ENCODE peak calls at places on chromosomes 3 and 15, in four cellular contexts. Z, J, C and F are unnamed samples.

GRCh38 chr3:10926441-10926830 is 66.1 kb upstream of the SLC6A1 start:
- DNase-seq in J (no peak), C (no peak), Z (no peak), F (no peak)

GRCh38 chr3:29649815-29650547 is 369.1 kb downstream of the RBMS3 start:
- DNase-seq in C (no peak), Z (no peak), J (no peak), F (peak; percentile 75)

GRCh38 chr15:73286356-73286755 is 82.4 kb downstream of the HCN4 start:
- DNase-seq in J (no peak), C (no peak), Z (no peak), F (peak; percentile 15)

GRCh38 chr3:38655708-38656300 is 6.3 kb upstream of the SCN5A start:
- DNase-seq in J (peak; percentile 46), C (peak; percentile 52), Z (no peak), F (peak; percentile 51)

GRCh38 chr15:81337241-81337640 is 13.3 kb upstream of the STARD5 start:
- DNase-seq in C (no peak), Z (no peak), J (no peak), F (no peak)

GRCh38 chr3:42729404-42730145 is 27.0 kb upstream of the HHATL start:
- DNase-seq in Z (no peak), J (no peak), C (no peak), F (no peak)

GRCh38 chr3:197504239-197505191 is 51.3 kb downstream of the BDH1 start:
- DNase-seq in J (no peak), Z (no peak), C (no peak), F (no peak)

GRCh38 chr15:51727141-51727897 is 10.1 kb downstream of the LYSMD2 start:
- DNase-seq in C (peak; percentile 11), Z (peak; percentile 34), J (peak; percentile 61), F (peak; percentile 60)

GRCh38 chr3:194755689-194756459 is 70.2 kb downstream of the FAM43A start:
- DNase-seq in C (no peak), J (no peak), Z (no peak), F (no peak)

GRCh38 chr3:46417120-46417510 is 10.1 kb downstream of the CCRL2 start:
- DNase-seq in J (no peak), C (no peak), Z (no peak), F (no peak)

GRCh38 chr15:87419341-87419740 is 837.2 kb downstream of the NTRK3 start:
- DNase-seq in C (no peak), J (no peak), Z (no peak), F (no peak)

GRCh38 chr3:130601662-130602061 is 84.7 kb downstream of the COL6A6 start:
- DNase-seq in C (no peak), Z (no peak), J (no peak), F (peak; percentile 40)

GRCh38 chr15:94119923-94120775 is 111.2 kb upstream of the MCTP2 start:
- DNase-seq in C (peak; percentile 71), J (peak; percentile 37), Z (peak; percentile 51), F (peak; percentile 82)

GRCh38 chr3:105513042-105513441 is 146.3 kb downstream of the ALCAM start:
- DNase-seq in C (no peak), Z (no peak), J (no peak), F (peak; percentile 78)

GRCh38 chr3:56881035-56881575 is 79.4 kb upstream of the ARHGEF3 start:
- DNase-seq in C (peak; percentile 25), Z (no peak), J (no peak), F (peak; percentile 3)

GRCh38 chr3:4709336-4709735 is 216.2 kb downstream of the ITPR1 start:
- DNase-seq in Z (no peak), J (no peak), C (no peak), F (peak; percentile 43)

GRCh38 chr3:112399064-112399463 is 66.1 kb downstream of the CD200 start:
- DNase-seq in J (no peak), C (no peak), Z (no peak), F (no peak)

GRCh38 chr3:192063570-192063969 is 602.6 kb downstream of the PYDC2 start:
- DNase-seq in J (no peak), C (no peak), Z (no peak), F (peak; percentile 27)

GRCh38 chr3:159839561-159840379 is 148.9 kb upstream of the IL12A start:
- DNase-seq in J (no peak), C (no peak), Z (no peak), F (no peak)

GRCh38 chr3:188262913-188263683 is 109.1 kb downstream of the LPP start:
- DNase-seq in Z (no peak), C (peak; percentile 27), J (no peak), F (peak; percentile 83)

GRCh38 chr15:39279331-39279730 is 301.5 kb upstream of the THBS1 start:
- DNase-seq in Z (no peak), C (no peak), J (no peak), F (peak; percentile 69)

GRCh38 chr3:66469220-66469640 is 31.6 kb downstream of the LRIG1 start:
- DNase-seq in C (no peak), J (no peak), Z (no peak), F (peak; percentile 82)

GRCh38 chr3:136146981-136147729 is 49.0 kb downstream of the MSL2 start:
- DNase-seq in C (peak; percentile 18), Z (no peak), J (no peak), F (no peak)

GRCh38 chr3:179265092-179265491 is 14.2 kb upstream of the KCNMB3 start:
- DNase-seq in J (peak; percentile 59), Z (no peak), C (no peak), F (no peak)

GRCh38 chr3:37974121-37974927 is 16.3 kb upstream of the VILL start:
- DNase-seq in J (peak; percentile 86), C (peak; percentile 56), Z (peak; percentile 80), F (peak; percentile 48)

GRCh38 chr3:112759210-112759609 is 87.5 kb downstream of the CD200R1L start:
- DNase-seq in C (no peak), Z (no peak), J (no peak), F (no peak)

GRCh38 chr15:85403745-85404144 is 23.3 kb downstream of the AKAP13 start:
- DNase-seq in J (no peak), Z (no peak), C (no peak), F (peak; percentile 59)

GRCh38 chr3:8629151-8630021 is 15.2 kb downstream of the SSUH2 start:
- DNase-seq in J (peak; percentile 90), C (no peak), Z (peak; percentile 89), F (peak; percentile 86)

GRCh38 chr3:37905987-37906674 is 44.5 kb downstream of the CTDSPL start:
- DNase-seq in J (no peak), Z (no peak), C (peak; percentile 93), F (peak; percentile 65)

GRCh38 chr3:63960048-63960711 is 48.0 kb upstream of the SCAANT1 start:
- DNase-seq in J (peak; percentile 42), Z (peak; percentile 39), C (no peak), F (peak; percentile 84)

GRCh38 chr3:169268286-169268776 is 395.2 kb downstream of the MECOM start:
- DNase-seq in C (no peak), Z (no peak), J (no peak), F (no peak)

GRCh38 chr3:55488398-55489055 is 1.4 kb upstream of the WNT5A start:
- DNase-seq in C (no peak), Z (peak; percentile 35), J (peak; percentile 15), F (peak; percentile 89)

GRCh38 chr15:77577350-77577749 is 55.4 kb downstream of the LINGO1 start:
- DNase-seq in J (no peak), C (no peak), Z (no peak), F (no peak)

GRCh38 chr3:10228248-10228950 is 19.9 kb upstream of the TATDN2 start:
- DNase-seq in J (no peak), Z (no peak), C (no peak), F (no peak)

GRCh38 chr3:101466465-101467309 is 46.3 kb downstream of the SENP7 start:
- DNase-seq in C (peak; percentile 53), Z (no peak), J (no peak), F (peak; percentile 7)

GRCh38 chr3:53712817-53713388 is 133.3 kb downstream of the CHDH start:
- DNase-seq in J (no peak), C (no peak), Z (no peak), F (no peak)

GRCh38 chr3:172216843-172217404 is 177.5 kb downstream of the FNDC3B start:
- DNase-seq in J (no peak), Z (no peak), C (no peak), F (no peak)

GRCh38 chr15:51837784-51838183 is 8.3 kb downstream of the TMOD3 start:
- DNase-seq in J (no peak), Z (no peak), C (no peak), F (peak; percentile 55)

GRCh38 chr15:70976856-70977255 is 84.2 kb downstream of the LRRC49 start:
- DNase-seq in Z (no peak), J (no peak), C (no peak), F (peak; percentile 87)

DNA sequence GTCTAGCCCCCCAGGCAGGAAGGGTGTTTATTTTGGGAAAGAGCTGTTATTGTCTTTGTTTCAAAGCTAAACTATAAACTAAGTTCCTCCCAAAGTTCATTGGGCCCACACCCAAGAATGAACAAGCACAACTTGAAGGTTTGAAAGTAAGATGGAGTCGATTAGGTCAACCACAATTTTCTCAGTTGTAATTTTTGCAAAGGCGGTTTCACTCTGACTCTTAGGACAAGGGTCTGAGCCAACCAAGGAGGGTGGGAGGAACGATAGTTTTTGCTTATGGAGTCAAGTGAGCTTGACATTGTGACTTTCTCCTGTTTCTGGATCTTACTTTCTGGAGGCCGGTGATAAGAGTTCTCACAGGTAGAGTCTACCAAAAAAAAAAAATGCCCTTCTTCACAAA is 5.8 kb upstream of the ZNF770 start:
- DNase-seq in J (no peak), Z (no peak), C (no peak), F (no peak)
- TF ChIP-seq MAZ in J (no peak), Z (no peak), C (no peak), F (no peak)

GRCh38 chr15:45522931-45523331 is 376 bp upstream of the SLC30A4 start:
- DNase-seq in C (no peak), Z (no peak), J (no peak), F (peak; percentile 25)

GRCh38 chr15:45521596-45522167 is 873 bp downstream of the SLC30A4 start:
- DNase-seq in J (no peak), C (peak; percentile 54), Z (no peak), F (no peak)

GRCh38 chr15:45522179-45522930 is at the start of gene SLC30A4:
- DNase-seq in C (no peak), J (peak; percentile 73), Z (peak; percentile 28), F (peak; percentile 42)
- TF ChIP-seq RFX5 in C (no peak), J (no peak), Z (no peak), F (no peak)

GRCh38 chr3:23418026-23418425 is 214.9 kb downstream of the UBE2E2 start:
- DNase-seq in Z (no peak), J (no peak), C (no peak), F (no peak)
- TF ChIP-seq MAZ in Z (no peak), J (no peak), C (no peak), F (no peak)

DNA sequence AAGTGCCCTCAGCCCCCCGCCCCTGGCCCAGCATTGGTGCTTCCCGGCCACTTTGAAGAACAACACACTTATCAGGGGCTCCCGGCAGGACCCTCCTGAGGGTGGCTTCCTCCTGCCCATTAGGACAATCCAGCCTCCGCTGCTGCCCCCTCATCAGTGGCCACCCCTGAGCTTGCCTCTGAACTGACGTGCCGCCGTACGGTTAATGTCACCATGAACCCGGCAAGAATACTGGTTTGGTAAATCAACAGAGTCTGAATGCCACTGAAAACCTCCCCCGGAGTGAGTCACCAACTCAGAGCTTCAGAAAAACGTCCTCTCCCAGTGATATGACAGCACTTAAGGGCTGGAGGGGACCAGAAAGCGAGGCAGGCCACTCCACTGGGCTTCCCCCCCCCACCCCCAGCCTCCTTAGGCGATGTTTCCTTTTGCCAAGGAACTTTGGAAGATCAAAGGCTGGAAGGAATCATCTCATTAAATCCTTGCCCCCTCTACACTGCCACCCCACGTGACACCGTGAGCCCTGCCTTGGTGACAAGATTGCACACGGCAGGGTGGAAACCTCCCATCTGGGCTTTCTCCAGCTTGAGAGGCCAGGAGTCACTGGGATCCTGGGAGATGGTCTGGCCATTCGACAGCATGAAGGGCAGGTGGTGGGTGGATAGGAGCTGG is 142.1 kb downstream of the NUP210 start:
- DNase-seq in J (peak; percentile 74), C (no peak), Z (no peak), F (peak; percentile 4)
- TF ChIP-seq RFX5 in J (no peak), C (no peak), Z (no peak), F (no peak)